ENCODE peak calls at places on chromosomes 6 and 20, in five cellular contexts. X is brain microvascular endothelial cell, U is tibial nerve, I is lung, Y is mammary epithelial cell. T is an unnamed sample.

GRCh38 chr6:13205106-13205505 is 123.2 kb downstream of the TBC1D7 start:
- DNase-seq in U (no peak), Y (no peak), I (no peak), X (no peak), T (no peak)

GRCh38 chr6:156021746-156022396 is 566.2 kb upstream of the NOX3 start:
- DNase-seq in Y (no peak), I (no peak), U (no peak), X (peak), T (no peak)

GRCh38 chr6:53174996-53175395 is 26.4 kb upstream of the GCM1 start:
- DNase-seq in I (no peak), X (no peak), U (no peak), Y (no peak), T (no peak)

GRCh38 chr6:4624726-4625125 is 151.5 kb upstream of the CDYL start:
- DNase-seq in Y (no peak), I (no peak), X (no peak), U (no peak), T (no peak)

GRCh38 chr6:87099472-87099871 is 4.6 kb upstream of the CGA start:
- DNase-seq in X (no peak), Y (no peak), U (no peak), I (no peak), T (no peak)

GRCh38 chr6:134517145-134517658 is 199.3 kb upstream of the SGK1 start:
- DNase-seq in I (peak), U (no peak), Y (peak), X (peak), T (peak)

GRCh38 chr20:35021831-35022230 is 66.2 kb downstream of the MYH7B start:
- DNase-seq in X (no peak), Y (no peak), U (no peak), I (no peak), T (no peak)

GRCh38 chr6:111712398-111712797 is 106.7 kb upstream of the TRAF3IP2 start:
- DNase-seq in X (peak), I (no peak), U (no peak), Y (peak), T (peak)

GRCh38 chr20:663315-664090 is 10.5 kb upstream of the SRXN1 start:
- DNase-seq in U (no peak), Y (peak), I (no peak), X (no peak), T (no peak)

GRCh38 chr20:37362821-37363220 is 16.9 kb downstream of the SRC start:
- DNase-seq in I (no peak), U (no peak), Y (no peak), X (no peak), T (no peak)

GRCh38 chr20:58117944-58118343 is 110.5 kb downstream of the ANKRD60 start:
- DNase-seq in I (no peak), Y (no peak), X (peak), U (no peak), T (no peak)

DNA sequence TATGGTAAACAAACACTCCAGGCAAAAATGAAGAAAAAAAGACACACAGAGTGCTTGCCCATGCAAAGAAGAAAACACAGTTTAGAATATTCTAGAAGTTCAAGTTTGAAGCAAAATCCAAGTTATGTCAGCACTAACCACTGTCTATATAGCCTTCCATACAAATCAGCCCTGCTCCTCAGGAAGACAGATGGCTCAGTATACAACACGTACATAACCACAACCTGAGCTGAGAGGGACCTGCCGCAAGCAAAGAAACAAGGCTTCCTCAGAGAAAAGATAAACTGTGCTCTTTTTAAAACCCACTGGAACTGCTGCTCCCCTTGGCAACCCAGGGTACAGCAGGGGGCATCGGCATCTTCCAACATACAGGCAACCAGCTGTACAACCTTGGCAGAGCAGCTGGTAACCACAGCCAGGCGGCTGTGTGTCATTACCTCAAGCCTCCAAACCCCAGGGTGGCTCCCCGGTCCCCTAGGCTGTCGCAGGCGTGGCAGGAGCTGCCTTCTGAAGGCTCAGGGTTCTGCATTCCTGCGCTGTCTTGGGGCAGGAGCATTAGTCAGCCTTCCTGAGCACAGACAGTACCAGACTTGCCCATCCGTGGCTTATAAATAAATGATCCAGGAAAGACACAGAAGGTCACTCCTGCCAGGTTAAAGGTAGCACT is 249.5 kb downstream of the ADGRG6 start:
- DNase-seq in I (no peak), X (no peak), U (no peak), Y (peak), T (peak)
- TF ChIP-seq CTCF in I (no peak), X (peak), U (no peak), Y (peak), T (no peak)

GRCh38 chr20:10609726-10610125 is 64.1 kb downstream of the JAG1 start:
- DNase-seq in X (no peak), I (no peak), U (no peak), Y (no peak), T (no peak)
- H3K27ac ChIP-seq in X (peak), I (no peak), U (peak), Y (no peak), T (no peak)

DNA sequence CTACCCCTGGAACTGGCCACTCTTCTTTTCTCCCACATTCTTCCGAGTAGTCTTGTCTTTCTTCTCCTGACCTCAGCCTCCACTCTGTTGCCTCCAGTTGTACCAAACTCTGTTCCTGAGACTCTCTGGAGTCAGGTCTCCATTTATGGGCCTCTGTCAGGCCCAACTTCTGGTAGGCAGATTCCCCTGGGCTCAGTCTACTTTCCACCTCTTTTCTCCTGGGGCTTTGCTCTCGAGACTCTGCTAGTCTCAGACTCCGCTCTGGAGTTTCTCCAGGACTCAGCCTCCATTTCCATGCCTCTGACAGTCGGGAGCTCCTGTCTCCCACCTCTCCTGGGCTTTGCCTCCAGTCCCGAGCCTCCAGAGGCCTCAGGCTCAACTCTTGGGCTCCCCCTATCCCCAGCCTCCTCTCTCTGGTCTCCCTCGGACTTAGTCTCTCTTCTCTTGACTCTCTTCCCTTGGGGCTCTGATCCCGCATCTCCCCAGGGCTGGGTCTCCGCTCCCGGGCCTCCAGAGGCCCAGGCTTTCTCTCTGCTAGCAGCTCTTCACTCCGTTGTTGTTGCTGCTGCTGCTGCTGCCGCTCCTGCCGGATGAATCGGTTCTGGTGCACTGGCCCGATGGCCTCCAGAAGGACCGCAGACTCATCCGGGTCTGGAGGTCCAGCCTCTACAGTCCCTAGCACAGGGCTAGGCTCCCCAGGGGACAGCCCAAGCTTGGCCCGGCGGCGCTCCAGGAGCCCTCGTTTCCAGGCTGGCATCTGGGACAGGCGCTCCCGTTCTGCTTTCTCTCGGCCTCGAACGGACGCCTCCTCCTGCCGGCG is 1.1 kb downstream of the PPP1R18 start:
- DNase-seq in X (no peak), Y (peak), I (no peak), U (no peak), T (no peak)
- TF ChIP-seq CTCF in X (peak), Y (no peak), I (no peak), U (no peak), T (peak)

GRCh38 chr20:32674362-32674789 is 635 bp upstream of the C20orf203 start:
- DNase-seq in X (peak), I (peak), U (no peak), Y (peak), T (peak)
- H3K27ac ChIP-seq in X (no peak), I (no peak), U (no peak), Y (no peak), T (no peak)

DNA sequence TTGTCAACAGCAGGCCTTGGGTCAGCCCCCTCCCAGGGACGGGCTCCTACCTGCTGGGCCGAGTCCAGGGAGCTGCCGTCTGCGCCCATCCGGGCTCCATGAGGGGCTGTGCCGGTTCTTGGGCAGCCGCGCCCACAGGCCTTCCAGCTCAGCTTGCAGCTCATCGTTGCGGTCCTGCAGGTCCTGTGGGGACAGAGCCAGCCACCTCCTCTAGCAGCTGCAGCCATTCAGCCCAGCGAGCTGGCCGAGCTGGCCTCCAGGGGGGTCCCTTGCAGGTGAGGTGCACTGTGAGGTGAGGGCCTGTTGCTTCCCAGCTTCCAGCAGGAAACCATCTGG is 74.4 kb downstream of the GINS1 start:
- DNase-seq in X (no peak), U (no peak), Y (no peak), I (no peak), T (no peak)
- TF ChIP-seq CTCF in X (no peak), U (no peak), Y (no peak), I (no peak), T (no peak)

GRCh38 chr20:48716086-48716485 is 111.7 kb downstream of the PREX1 start:
- DNase-seq in I (no peak), U (no peak), X (no peak), Y (no peak), T (no peak)
- H3K27ac ChIP-seq in I (no peak), U (peak), X (no peak), Y (no peak), T (no peak)

DNA sequence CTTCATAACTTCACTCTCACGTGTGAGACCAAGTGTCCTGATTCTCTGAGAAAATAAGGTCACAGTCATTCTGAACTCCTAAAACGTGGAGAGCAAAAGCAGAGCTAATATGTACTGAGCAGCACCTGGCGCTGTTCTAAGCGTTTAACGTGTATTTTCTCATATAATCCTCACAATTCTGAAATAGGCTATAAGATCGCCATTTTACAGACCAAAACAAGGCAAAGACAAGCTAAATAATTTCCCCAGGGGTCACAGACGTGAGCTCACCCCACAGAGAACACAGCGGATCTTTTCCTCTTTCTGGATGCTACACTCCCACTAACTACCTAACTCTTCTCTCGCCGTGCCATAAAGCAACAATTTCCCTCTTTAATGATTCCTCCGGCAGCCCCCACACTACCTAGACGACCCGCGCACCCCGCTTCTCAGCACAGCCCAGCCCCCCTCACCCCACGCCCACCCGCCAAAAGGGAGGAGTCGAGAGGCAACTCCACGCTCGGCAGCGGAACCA is 636 bp downstream of the SUPT3H start:
- DNase-seq in X (no peak), U (peak), Y (peak), I (no peak), T (no peak)
- TF ChIP-seq CTCF in X (no peak), U (no peak), Y (no peak), I (no peak), T (no peak)

GRCh38 chr20:32792316-32792715 is 27.4 kb upstream of the MAPRE1 start:
- DNase-seq in Y (peak), U (no peak), I (no peak), X (peak), T (no peak)

GRCh38 chr20:32787168-32787567 is 25.0 kb downstream of the DNMT3B start:
- DNase-seq in I (no peak), U (no peak), Y (no peak), X (no peak), T (no peak)

GRCh38 chr20:32790751-32791057 is 28.5 kb downstream of the DNMT3B start:
- DNase-seq in I (no peak), X (no peak), U (no peak), Y (no peak), T (no peak)

GRCh38 chr20:32793059-32793458 is 26.7 kb upstream of the MAPRE1 start:
- DNase-seq in Y (no peak), X (no peak), U (no peak), I (no peak), T (no peak)

DNA sequence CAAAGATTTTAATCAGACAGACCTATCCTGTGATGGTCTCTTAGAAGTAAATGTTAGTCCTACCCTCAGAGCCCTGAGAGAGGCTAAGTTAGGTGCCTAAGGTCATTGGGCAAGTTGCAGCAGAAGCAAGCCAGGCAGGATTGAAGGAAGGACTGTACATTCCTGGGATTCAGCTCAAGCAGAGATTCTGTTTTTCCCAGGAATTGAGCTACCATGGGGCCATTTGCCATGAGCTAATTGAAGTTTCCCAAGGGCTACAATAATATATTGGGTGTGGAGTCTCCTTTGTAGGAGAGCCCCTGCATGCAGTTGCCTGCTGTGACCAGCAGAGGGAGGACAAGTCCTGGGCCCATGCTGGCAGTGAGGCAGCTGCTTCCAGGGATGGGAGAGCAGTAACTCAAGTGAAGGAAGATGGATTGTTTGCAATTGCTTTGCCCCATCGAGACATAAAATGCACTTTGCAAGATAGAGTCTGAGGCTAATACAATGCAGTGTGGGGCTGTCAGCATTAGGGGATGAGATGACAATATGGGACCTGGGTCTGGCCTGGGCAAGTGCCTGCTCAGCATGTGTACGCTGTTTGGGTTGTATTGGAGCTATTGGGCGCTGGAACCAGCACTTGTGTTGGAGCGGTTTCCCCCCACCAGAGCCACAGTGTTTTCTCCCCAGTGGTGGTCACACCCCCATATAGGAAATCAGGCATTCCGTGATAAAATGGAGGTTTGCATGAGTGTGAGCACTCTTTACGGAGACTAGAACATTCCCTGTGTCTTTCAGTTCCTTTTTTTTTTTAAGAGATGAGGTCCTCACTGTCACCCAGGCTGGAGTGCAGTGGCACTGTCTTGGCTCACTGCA is 27.9 kb downstream of the DNMT3B start:
- DNase-seq in U (peak), X (peak), I (peak), Y (peak), T (peak)
- H3K27ac ChIP-seq in U (no peak), X (no peak), I (no peak), Y (no peak), T (no peak)